ENCODE peak calls at places on chromosomes 5 and 9, in nine cellular contexts. U, X, N, F, V, C, R, J and H are unnamed samples.

GRCh38 chr9:114911167-114911821 is 19.1 kb downstream of the TNFSF8 start:
- DNase-seq in J (peak), F (peak), R (peak), C (no peak), V (no peak), U (peak), X (no peak), N (peak), H (no peak)

GRCh38 chr9:12737871-12738270 is 36.9 kb upstream of the LURAP1L start:
- DNase-seq in F (no peak), N (no peak), X (no peak), J (no peak), C (no peak), U (no peak), V (no peak), R (no peak), H (no peak)

GRCh38 chr5:761206-761771 is 23.2 kb downstream of the ZDHHC11B start:
- DNase-seq in X (no peak), V (no peak), C (no peak), N (no peak), F (no peak), J (no peak), U (no peak), R (peak), H (no peak)

GRCh38 chr5:133930061-133930823 is 38.2 kb downstream of the C5orf15 start:
- DNase-seq in N (no peak), J (no peak), R (peak), V (peak), F (no peak), C (no peak), X (peak), U (no peak), H (peak)

GRCh38 chr5:142602720-142603245 is 83.1 kb downstream of the FGF1 start:
- DNase-seq in C (no peak), F (peak), R (no peak), U (no peak), J (no peak), N (peak), X (no peak), V (no peak), H (no peak)

GRCh38 chr5:38069360-38069759 is 189.0 kb upstream of the EGFLAM start:
- DNase-seq in F (peak), X (no peak), R (no peak), N (no peak), U (no peak), C (no peak), V (no peak), J (no peak), H (no peak)

GRCh38 chr5:146475190-146475801 is 28.2 kb downstream of the TCERG1 start:
- DNase-seq in C (no peak), F (no peak), X (no peak), J (no peak), N (no peak), U (peak), V (no peak), R (no peak), H (no peak)

GRCh38 chr5:139964994-139965565 is 78.0 kb downstream of the NRG2 start:
- DNase-seq in C (no peak), R (no peak), V (no peak), F (no peak), N (no peak), U (no peak), J (no peak), X (no peak), H (no peak)

GRCh38 chr5:134026521-134027202 is 21.9 kb upstream of the VDAC1 start:
- DNase-seq in U (peak), N (peak), C (no peak), X (no peak), F (peak), J (peak), V (no peak), R (peak), H (peak)

GRCh38 chr9:89435315-89435823 is 62.5 kb downstream of the SEMA4D start:
- DNase-seq in J (peak), V (no peak), R (peak), N (no peak), C (no peak), F (peak), X (no peak), U (peak), H (no peak)

GRCh38 chr9:136527721-136528710 is 17.8 kb downstream of the NOTCH1 start:
- DNase-seq in J (peak), R (peak), U (no peak), F (peak), C (no peak), V (no peak), X (no peak), N (no peak), H (no peak)

GRCh38 chr9:35553670-35554543 is 51.2 kb upstream of the TESK1 start:
- DNase-seq in V (no peak), C (peak), F (peak), R (peak), J (peak), N (peak), X (peak), U (peak), H (peak)

GRCh38 chr5:38672059-38672791 is 115.8 kb upstream of the LIFR start:
- DNase-seq in N (peak), V (no peak), F (peak), J (no peak), R (no peak), U (no peak), X (no peak), C (no peak), H (no peak)

GRCh38 chr5:1312993-1313833 is 18.3 kb upstream of the TERT start:
- DNase-seq in U (no peak), V (no peak), F (no peak), J (no peak), R (no peak), X (no peak), N (no peak), C (peak), H (peak)

GRCh38 chr5:31824886-31825774 is 186.2 kb downstream of the PDZD2 start:
- DNase-seq in V (no peak), U (peak), J (peak), X (peak), N (peak), F (peak), R (peak), C (peak), H (no peak)

GRCh38 chr5:158814521-158814920 is 285.2 kb downstream of the EBF1 start:
- DNase-seq in F (no peak), U (no peak), V (no peak), X (no peak), J (no peak), R (no peak), N (no peak), C (no peak), H (no peak)

GRCh38 chr5:180640765-180641565 is 8.4 kb downstream of the FLT4 start:
- DNase-seq in X (peak), N (no peak), C (peak), U (no peak), R (peak), F (no peak), V (no peak), J (no peak), H (no peak)

GRCh38 chr5:5089895-5090649 is 50.1 kb upstream of the ADAMTS16 start:
- DNase-seq in F (no peak), U (no peak), C (no peak), N (no peak), V (no peak), X (no peak), R (no peak), J (no peak), H (no peak)